ENCODE peak calls at places on chromosomes 16 and 17, in six cellular contexts. N, A, S, H, Q and F are unnamed samples.

GRCh38 chr17:7467498-7467897 is 11.9 kb downstream of the ZBTB4 start:
- DNase-seq in N (no peak), S (no peak), Q (no peak), A (no peak), H (no peak), F (no peak)

GRCh38 chr16:88566158-88566557 is 4.0 kb upstream of the ZC3H18 start:
- DNase-seq in Q (peak), S (peak), A (no peak), N (peak), H (no peak), F (no peak)

GRCh38 chr17:74516561-74516960 is 14.7 kb downstream of the CD300LB start:
- DNase-seq in S (no peak), Q (no peak), N (no peak), H (no peak), A (no peak), F (no peak)

GRCh38 chr16:74261068-74261467 is 35.5 kb upstream of the PSMD7 start:
- DNase-seq in H (no peak), S (no peak), Q (no peak), N (peak), A (no peak), F (no peak)

GRCh38 chr16:85126731-85127662 is 14.7 kb upstream of the CIBAR2 start:
- DNase-seq in N (peak), H (peak), S (peak), Q (no peak), A (no peak), F (no peak)

GRCh38 chr16:2473999-2474876 is 689 bp upstream of the TBC1D24 start:
- DNase-seq in S (peak), N (peak), H (peak), Q (no peak), A (peak), F (peak)

GRCh38 chr17:73397278-73397826 is 85.6 kb upstream of the CDC42EP4 start:
- DNase-seq in N (no peak), Q (no peak), S (no peak), A (no peak), H (no peak), F (no peak)

GRCh38 chr16:77882359-77882758 is 94.0 kb downstream of the VAT1L start:
- DNase-seq in S (peak), Q (no peak), A (no peak), H (no peak), N (peak), F (no peak)

GRCh38 chr17:81870155-81870977 is 771 bp downstream of the ARHGDIA start:
- DNase-seq in S (peak), N (peak), H (peak), A (peak), Q (no peak), F (no peak)

GRCh38 chr16:53087101-53087500 is 32.3 kb downstream of the CHD9 start:
- DNase-seq in S (peak), A (no peak), H (no peak), Q (no peak), N (peak), F (no peak)

GRCh38 chr17:34235389-34236028 is 19.6 kb upstream of the CCL2 start:
- DNase-seq in N (no peak), A (no peak), H (peak), S (no peak), Q (no peak), F (no peak)

GRCh38 chr16:72938426-72939164 is 109.3 kb downstream of the ZFHX3 start:
- DNase-seq in H (no peak), N (peak), A (no peak), S (peak), Q (no peak), F (no peak)

GRCh38 chr17:16215002-16215272 is 397 bp downstream of the NCOR1 start:
- DNase-seq in N (no peak), S (peak), Q (no peak), A (peak), H (peak), F (peak)

GRCh38 chr17:73799781-73800627 is 155.8 kb upstream of the SDK2 start:
- DNase-seq in A (no peak), N (no peak), H (no peak), S (no peak), Q (no peak), F (no peak)

GRCh38 chr16:61581417-61582046 is 454.7 kb downstream of the CDH8 start:
- DNase-seq in H (no peak), A (no peak), S (no peak), N (no peak), Q (no peak), F (no peak)

GRCh38 chr16:86240716-86241363 is 269.5 kb upstream of the FOXF1 start:
- DNase-seq in H (no peak), S (no peak), A (no peak), Q (no peak), N (no peak), F (no peak)

GRCh38 chr17:77613181-77613580 is 345.3 kb upstream of the TNRC6C start:
- DNase-seq in H (no peak), A (no peak), Q (no peak), S (peak), N (no peak), F (no peak)

GRCh38 chr17:10316986-10317834 is 55.6 kb downstream of the MYH13 start:
- DNase-seq in N (peak), S (peak), Q (peak), A (peak), H (peak), F (peak)

GRCh38 chr17:64262422-64263260 is at the start of gene TEX2:
- DNase-seq in H (peak), A (peak), N (peak), Q (no peak), S (no peak), F (peak)

GRCh38 chr17:82228278-82228841 is 482 bp upstream of the SLC16A3 start:
- DNase-seq in S (no peak), H (peak), A (peak), N (no peak), Q (no peak), F (peak)

GRCh38 chr16:74603848-74604247 is 3.1 kb downstream of the GLG1 start:
- DNase-seq in Q (no peak), S (no peak), A (no peak), H (no peak), N (peak), F (no peak)

GRCh38 chr16:85424260-85425060 is 188.7 kb upstream of the GSE1 start:
- DNase-seq in A (no peak), Q (no peak), N (no peak), S (no peak), H (no peak), F (no peak)

GRCh38 chr16:87583453-87584131 is 18.7 kb upstream of the JPH3 start:
- DNase-seq in Q (no peak), A (no peak), H (no peak), N (peak), S (peak), F (no peak)

GRCh38 chr16:15950167-15950854 is 895 bp downstream of the ABCC1 start:
- DNase-seq in Q (no peak), H (peak), A (peak), S (peak), N (peak), F (peak)
- TF ChIP-seq CTCF in Q (no peak), H (no peak), A (no peak), S (no peak), N (no peak), F (no peak)

GRCh38 chr16:79282806-79283205 is 317.7 kb downstream of the MAF start:
- DNase-seq in N (no peak), H (no peak), S (no peak), Q (no peak), A (no peak), F (no peak)
- TF ChIP-seq CTCF in N (no peak), H (no peak), S (no peak), Q (no peak), A (no peak), F (no peak)

GRCh38 chr16:11914210-11914758 is 1.5 kb downstream of the GSPT1 start:
- DNase-seq in Q (no peak), S (no peak), N (no peak), A (peak), H (no peak), F (no peak)

GRCh38 chr16:11913425-11914079 is 2.2 kb downstream of the GSPT1 start:
- DNase-seq in S (no peak), N (no peak), H (peak), A (no peak), Q (no peak), F (no peak)

GRCh38 chr16:11914759-11915643 is 755 bp downstream of the GSPT1 start:
- DNase-seq in Q (no peak), A (peak), H (peak), N (peak), S (peak), F (peak)

GRCh38 chr16:11916524-11917285 is 949 bp upstream of the GSPT1 start:
- DNase-seq in A (no peak), N (no peak), S (peak), Q (no peak), H (peak), F (no peak)

DNA sequence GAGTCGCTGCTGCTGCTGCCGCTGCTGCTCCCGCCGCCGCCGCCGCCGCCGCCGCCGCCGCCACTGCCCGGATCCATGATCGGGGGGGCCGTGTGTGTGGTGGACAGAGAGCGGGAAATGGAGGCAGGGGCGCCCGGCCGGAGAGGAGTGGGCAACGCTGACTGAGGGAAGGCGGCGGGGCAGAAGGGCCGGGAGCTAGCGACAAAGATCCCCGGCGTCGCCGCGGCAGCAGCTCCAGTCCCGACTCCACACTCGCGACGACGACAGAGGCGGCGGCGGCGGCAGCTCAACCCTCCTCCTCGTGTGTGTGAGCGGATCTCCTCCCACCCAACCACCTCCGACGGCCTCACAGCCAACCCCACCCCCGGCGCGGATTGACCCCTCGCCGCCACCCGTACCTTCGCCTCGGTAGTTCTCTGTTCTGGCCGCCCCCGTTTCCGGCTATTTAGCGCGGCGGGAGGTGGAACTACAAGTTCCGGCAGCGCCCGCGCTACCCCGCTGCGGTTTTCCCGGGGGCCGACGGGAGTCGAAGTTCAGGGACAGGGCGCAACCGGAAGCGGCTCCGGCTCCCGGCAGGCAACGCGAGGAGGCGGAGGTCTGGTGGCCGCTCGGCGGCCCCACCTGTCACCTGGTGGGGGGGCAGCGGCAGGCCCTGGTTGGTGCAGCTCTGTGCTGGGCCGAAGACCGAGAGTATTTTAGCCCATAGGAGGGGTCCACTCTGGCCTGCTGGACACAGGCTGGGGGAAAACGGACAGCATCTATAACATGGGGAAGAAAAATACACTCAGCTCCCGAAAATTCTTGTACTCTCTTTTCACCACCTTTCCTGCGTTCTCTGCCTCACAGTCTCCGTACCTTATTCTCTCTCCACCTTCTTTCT is at the start of gene GSPT1:
- DNase-seq in S (peak), H (peak), A (peak), N (peak), Q (peak), F (peak)
- TF ChIP-seq CTCF in S (peak), H (no peak), A (peak), N (no peak), Q (no peak), F (peak)

DNA sequence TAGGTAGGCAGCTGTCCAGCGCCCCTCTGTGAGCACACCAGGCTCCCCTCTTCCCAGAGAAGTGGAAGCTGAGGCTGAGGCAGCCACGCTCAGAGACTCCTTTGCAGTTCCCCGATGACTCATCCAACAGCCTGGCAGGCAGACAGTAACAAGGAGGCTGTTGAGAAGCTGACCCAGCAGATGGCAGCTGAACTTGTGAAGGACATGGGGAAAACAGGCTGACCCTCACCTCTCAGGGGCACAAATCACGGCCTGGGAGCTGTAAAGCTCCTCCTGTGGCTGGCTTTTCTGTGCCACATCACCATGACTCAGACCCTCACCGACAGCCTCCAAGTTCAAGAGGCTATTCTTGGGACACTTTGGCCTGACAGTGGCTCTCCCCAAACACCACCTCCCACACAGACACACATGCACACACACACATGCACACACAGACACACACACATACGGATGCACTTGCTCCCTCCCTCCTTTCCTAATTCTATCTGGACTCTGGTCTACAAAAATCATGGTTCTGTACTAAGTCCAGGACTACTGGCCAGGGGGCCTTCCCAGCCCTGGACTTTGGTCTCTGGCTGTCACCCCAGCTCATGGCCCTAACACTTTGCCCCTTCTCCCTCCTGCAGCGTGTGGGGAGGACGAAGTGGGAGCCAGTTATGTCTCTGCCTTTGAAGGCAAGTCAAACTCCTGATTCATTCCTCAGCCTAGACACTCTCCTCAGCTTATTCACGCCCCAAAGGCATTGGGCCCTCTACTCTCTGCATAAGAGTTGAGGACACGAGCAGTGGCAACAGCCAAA is 23.2 kb downstream of the MAP3K14 start:
- DNase-seq in S (peak), A (no peak), Q (peak), N (peak), H (peak), F (peak)
- TF ChIP-seq CTCF in S (peak), A (no peak), Q (no peak), N (peak), H (no peak), F (no peak)

DNA sequence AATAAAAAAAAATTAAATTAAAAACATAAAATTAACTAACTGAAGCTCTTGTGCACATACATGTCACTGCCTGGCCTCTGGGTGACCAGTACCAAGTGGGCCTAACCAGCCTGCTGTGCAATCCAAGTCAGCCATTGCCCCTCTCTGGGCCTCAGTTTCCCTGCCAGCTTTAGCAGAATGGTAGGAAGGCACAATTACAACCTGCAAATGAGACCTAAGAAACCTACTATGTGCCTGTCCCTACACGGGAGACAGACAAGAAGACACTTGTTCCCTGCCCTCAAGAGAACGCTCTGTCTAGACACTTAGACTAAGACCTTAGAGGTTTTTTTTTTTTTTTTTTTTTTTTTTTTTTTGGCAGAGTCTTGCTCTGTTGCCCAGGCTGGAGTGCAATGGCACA is 1.7 kb downstream of the CIAPIN1 start:
- DNase-seq in Q (no peak), H (no peak), A (no peak), N (no peak), S (no peak), F (no peak)
- TF ChIP-seq CTCF in Q (no peak), H (no peak), A (no peak), N (no peak), S (no peak), F (no peak)

GRCh38 chr16:28982418-28982817 is 2.4 kb upstream of the LAT start:
- DNase-seq in Q (no peak), S (no peak), A (no peak), N (no peak), H (no peak), F (no peak)

GRCh38 chr16:28980929-28981328 is 3.9 kb upstream of the LAT start:
- DNase-seq in N (no peak), Q (no peak), S (no peak), H (no peak), A (no peak), F (no peak)

GRCh38 chr16:28982949-28983348 is 1.9 kb upstream of the LAT start:
- DNase-seq in A (no peak), Q (no peak), S (no peak), H (no peak), N (no peak), F (no peak)

GRCh38 chr16:28983644-28984043 is 1.2 kb upstream of the LAT start:
- DNase-seq in N (no peak), H (no peak), Q (no peak), S (no peak), A (no peak), F (no peak)

GRCh38 chr16:28981517-28981916 is 3.3 kb upstream of the LAT start:
- DNase-seq in Q (no peak), S (no peak), A (peak), N (peak), H (no peak), F (peak)
- TF ChIP-seq CTCF in Q (peak), S (peak), A (peak), N (peak), H (peak), F (peak)

GRCh38 chr16:69858196-69859104 is 92.7 kb upstream of the CLEC18A start:
- DNase-seq in S (no peak), H (no peak), A (no peak), N (no peak), Q (no peak), F (no peak)

GRCh38 chr16:69860233-69861231 is 90.6 kb upstream of the CLEC18A start:
- DNase-seq in H (no peak), A (no peak), N (no peak), Q (no peak), S (no peak), F (no peak)

GRCh38 chr16:69861276-69862030 is 89.7 kb upstream of the CLEC18A start:
- DNase-seq in H (peak), S (peak), A (no peak), N (peak), Q (no peak), F (no peak)

GRCh38 chr16:69855587-69855986 is 93.5 kb downstream of the WWP2 start:
- DNase-seq in N (no peak), A (no peak), H (no peak), S (no peak), Q (no peak), F (no peak)

GRCh38 chr16:69859105-69859969 is 91.8 kb upstream of the CLEC18A start:
- DNase-seq in H (peak), S (no peak), N (peak), Q (peak), A (no peak), F (peak)
- TF ChIP-seq CTCF in H (peak), S (peak), N (peak), Q (no peak), A (peak), F (peak)

GRCh38 chr16:28136751-28137434 is 73.4 kb upstream of the GSG1L start:
- DNase-seq in S (no peak), Q (no peak), A (no peak), H (no peak), N (peak), F (no peak)

GRCh38 chr16:28146536-28146935 is 65.2 kb downstream of the XPO6 start:
- DNase-seq in S (no peak), Q (no peak), H (no peak), N (no peak), A (no peak), F (no peak)

GRCh38 chr16:28139530-28139929 is 72.2 kb downstream of the XPO6 start:
- DNase-seq in S (no peak), N (no peak), A (no peak), Q (no peak), H (no peak), F (no peak)

GRCh38 chr16:28140788-28141618 is 70.8 kb downstream of the XPO6 start:
- DNase-seq in Q (no peak), S (no peak), N (no peak), A (peak), H (no peak), F (peak)
- TF ChIP-seq CTCF in Q (no peak), S (no peak), N (peak), A (peak), H (no peak), F (peak)

GRCh38 chr17:51120739-51121619 is at the start of gene SPAG9:
- DNase-seq in A (peak), Q (peak), S (peak), N (peak), H (peak), F (peak)

GRCh38 chr17:51120357-51120738 is 320 bp downstream of the SPAG9 start:
- DNase-seq in Q (no peak), S (no peak), A (peak), N (peak), H (no peak), F (no peak)

GRCh38 chr17:51121620-51122472 is 1.2 kb upstream of the SPAG9 start:
- DNase-seq in S (peak), H (peak), A (peak), Q (peak), N (peak), F (peak)

GRCh38 chr17:51118330-51119195 is 2.1 kb downstream of the SPAG9 start:
- DNase-seq in H (peak), S (no peak), Q (no peak), A (no peak), N (no peak), F (no peak)

DNA sequence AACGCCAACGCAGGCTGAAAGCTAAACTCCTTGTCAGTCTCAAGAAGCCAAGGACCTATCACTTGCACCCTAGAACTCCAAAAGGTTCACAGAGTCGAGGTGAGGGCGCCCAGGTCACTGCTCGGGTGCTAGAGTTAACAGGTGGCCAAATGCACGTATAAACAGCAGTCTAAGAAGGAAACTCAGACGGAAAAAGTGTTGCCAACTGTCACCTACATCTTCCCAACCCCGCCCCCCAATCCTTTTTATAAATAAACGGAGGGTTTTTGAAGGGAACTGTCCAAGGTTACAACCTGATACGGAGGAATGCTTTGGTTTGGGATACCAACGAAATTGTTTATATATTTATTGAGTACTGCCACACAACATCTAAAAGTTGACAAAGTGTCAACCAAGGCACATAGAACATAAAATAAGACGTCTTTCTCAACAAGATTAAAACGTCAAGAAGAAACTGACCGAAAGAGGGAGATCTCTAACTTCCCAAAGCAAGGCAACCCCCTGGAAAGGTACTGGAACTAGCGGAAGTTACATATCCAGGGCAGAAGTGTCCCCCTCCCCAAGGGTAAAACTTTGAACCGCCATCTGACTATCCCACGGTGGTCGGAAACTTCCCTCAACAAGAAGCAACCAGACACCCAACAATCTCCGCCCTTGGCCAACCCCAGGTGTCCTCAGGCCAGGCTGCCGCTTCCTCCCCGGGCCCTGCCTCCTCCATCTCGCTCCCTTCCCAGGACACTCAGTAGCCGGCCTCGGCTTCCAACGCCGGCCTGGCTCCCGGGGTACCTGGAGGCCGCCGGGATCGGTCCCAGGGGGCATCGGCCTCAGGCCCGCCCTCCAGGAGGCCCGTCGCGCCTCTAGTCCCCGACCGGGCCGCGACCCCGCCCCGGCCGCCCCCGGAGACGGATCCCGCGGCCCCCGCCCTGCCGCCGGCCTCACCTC is 982 bp downstream of the SPAG9 start:
- DNase-seq in A (peak), H (peak), S (peak), N (peak), Q (peak), F (peak)
- TF ChIP-seq CTCF in A (peak), H (peak), S (peak), N (peak), Q (no peak), F (no peak)